ENCODE peak calls at places on chromosomes 2 and 18, in six cellular contexts. P is A549, G is GM12878, R is K562, V is HepG2, T is endothelial cell of umbilical vein. F is an unnamed sample.
A peak's percentile ranks its signal among the peaks of the same experiment; 100 is the strongest.

GRCh38 chr2:239399404-239399999 is 1.3 kb downstream of the HDAC4 start:
- DNase-seq in T (peak; percentile 36), P (peak; percentile 8), V (peak; percentile 75), R (peak; percentile 51), G (no peak), F (peak; percentile 51)

GRCh38 chr2:63059434-63060078 is 8.9 kb downstream of the OTX1 start:
- DNase-seq in V (no peak), G (no peak), P (no peak), T (no peak), R (no peak), F (no peak)

GRCh38 chr2:10009811-10010781 is 33.3 kb upstream of the KLF11 start:
- DNase-seq in V (no peak), T (no peak), G (no peak), P (no peak), R (no peak), F (no peak)

GRCh38 chr2:217970206-217970605 is 32.6 kb downstream of the TNS1 start:
- DNase-seq in P (no peak), V (no peak), G (no peak), R (no peak), T (no peak), F (no peak)

GRCh38 chr18:3340682-3341097 is 78.8 kb downstream of the MYL12B start:
- DNase-seq in G (no peak), V (no peak), R (peak; percentile 60), T (peak; percentile 48), P (no peak), F (no peak)

GRCh38 chr2:160522951-160523700 is 29.5 kb upstream of the RBMS1 start:
- DNase-seq in T (no peak), P (no peak), G (no peak), V (no peak), R (no peak), F (peak; percentile 41)

GRCh38 chr18:22563098-22563707 is 145.5 kb upstream of the CTAGE1 start:
- DNase-seq in V (peak; percentile 62), G (peak; percentile 3), P (peak; percentile 82), R (peak; percentile 78), T (peak; percentile 95), F (peak; percentile 69)

GRCh38 chr2:109330056-109330455 is 201.1 kb downstream of the SH3RF3 start:
- DNase-seq in T (no peak), P (no peak), G (no peak), V (no peak), R (no peak), F (no peak)

GRCh38 chr18:28728891-28729290 is 552.0 kb upstream of the CDH2 start:
- DNase-seq in T (no peak), G (no peak), P (no peak), V (no peak), R (no peak), F (no peak)

GRCh38 chr2:19349911-19350677 is 8.3 kb downstream of the OSR1 start:
- DNase-seq in G (no peak), R (peak; percentile 66), T (peak; percentile 63), V (peak; percentile 27), P (no peak), F (peak; percentile 50)

GRCh38 chr2:224987733-224988132 is 54.5 kb downstream of the DOCK10 start:
- DNase-seq in R (no peak), V (no peak), T (no peak), G (no peak), P (no peak), F (no peak)

GRCh38 chr2:119625226-119625625 is 53.8 kb upstream of the TMEM177 start:
- DNase-seq in P (no peak), T (no peak), R (no peak), G (no peak), V (no peak), F (no peak)

GRCh38 chr2:64599469-64599868 is 54.2 kb downstream of the SERTAD2 start:
- DNase-seq in R (peak; percentile 36), G (no peak), P (no peak), V (peak; percentile 23), T (peak; percentile 53), F (no peak)

GRCh38 chr2:118169359-118170005 is 81.2 kb downstream of the INSIG2 start:
- DNase-seq in R (no peak), G (no peak), P (no peak), T (no peak), V (no peak), F (no peak)

GRCh38 chr2:237149425-237149824 is 63.7 kb downstream of the COPS8 start:
- DNase-seq in P (no peak), T (no peak), G (no peak), R (no peak), V (no peak), F (no peak)

GRCh38 chr18:48319796-48320638 is 89.2 kb downstream of the ZBTB7C start:
- DNase-seq in G (no peak), R (no peak), T (no peak), P (no peak), V (no peak), F (no peak)

GRCh38 chr2:68824831-68825230 is 46.4 kb downstream of the BMP10 start:
- DNase-seq in G (no peak), V (no peak), T (no peak), P (no peak), R (no peak), F (no peak)

GRCh38 chr2:62265116-62265515 is 69.2 kb downstream of the B3GNT2 start:
- DNase-seq in T (no peak), R (no peak), G (no peak), P (no peak), V (no peak), F (peak; percentile 87)

GRCh38 chr2:4674007-4674406 is 970.6 kb downstream of the DCDC2C start:
- DNase-seq in G (no peak), V (no peak), R (no peak), P (no peak), T (no peak), F (peak; percentile 25)

GRCh38 chr2:239792649-239793010 is 232.5 kb downstream of the NDUFA10 start:
- DNase-seq in V (no peak), P (no peak), T (no peak), G (no peak), R (no peak), F (no peak)

GRCh38 chr2:26521054-26521912 is 43.4 kb upstream of the OTOF start:
- DNase-seq in V (peak; percentile 18), G (no peak), R (peak; percentile 70), T (no peak), P (peak; percentile 83), F (peak; percentile 60)

GRCh38 chr2:102094917-102095316 is 47.6 kb upstream of the IL1R1 start:
- DNase-seq in P (no peak), T (peak; percentile 72), G (no peak), R (peak; percentile 68), V (peak; percentile 82), F (peak; percentile 77)

GRCh38 chr2:26692814-26693286 is 328 bp downstream of the KCNK3 start:
- DNase-seq in P (no peak), G (no peak), T (peak; percentile 7), V (no peak), R (no peak), F (no peak)

GRCh38 chr2:239938651-239939486 is 86.3 kb downstream of the NDUFA10 start:
- DNase-seq in P (no peak), V (no peak), R (no peak), T (no peak), G (no peak), F (peak; percentile 95)

GRCh38 chr2:1749750-1750149 is 5.4 kb upstream of the PXDN start:
- DNase-seq in P (no peak), G (no peak), V (no peak), T (no peak), R (no peak), F (no peak)
- TF ChIP-seq MYC in P (no peak), G (no peak), V (no peak), T (no peak), R (no peak), F (no peak)

GRCh38 chr2:28602751-28603639 is 107.1 kb downstream of the PLB1 start:
- DNase-seq in T (peak; percentile 29), V (no peak), G (no peak), R (no peak), P (no peak), F (peak; percentile 82)
- TF ChIP-seq MYC in T (no peak), V (no peak), G (no peak), R (no peak), P (no peak), F (no peak)

DNA sequence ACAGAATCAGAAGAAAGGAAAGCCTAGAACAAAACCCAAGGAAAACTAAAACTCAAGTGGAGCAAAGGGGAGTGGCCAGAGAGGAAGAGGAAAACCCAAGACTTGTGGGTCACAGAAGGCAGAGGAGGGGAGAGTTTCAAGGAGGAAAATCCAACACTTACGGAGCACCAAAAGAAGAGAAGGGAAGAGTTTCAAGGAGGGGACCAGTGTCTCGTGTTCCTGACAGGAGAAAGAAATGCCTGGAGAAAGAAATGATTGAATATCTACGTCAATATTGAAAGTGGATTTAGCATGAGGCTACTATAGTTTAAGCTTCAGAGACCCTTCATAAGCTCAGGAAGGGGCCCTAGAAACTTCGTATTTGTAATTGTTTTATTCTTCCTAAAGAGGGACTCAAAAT is 1.4 kb upstream of the MFSD6 start:
- DNase-seq in V (no peak), G (no peak), T (no peak), R (no peak), P (no peak), F (no peak)
- TF ChIP-seq MYC in V (no peak), G (no peak), T (no peak), R (no peak), P (no peak), F (no peak)

GRCh38 chr2:133039531-133039930 is 369.5 kb upstream of the LYPD1 start:
- DNase-seq in G (no peak), V (no peak), T (no peak), P (no peak), R (no peak), F (no peak)

GRCh38 chr2:133040175-133040574 is 370.2 kb upstream of the LYPD1 start:
- DNase-seq in R (no peak), P (no peak), V (no peak), G (no peak), T (no peak), F (no peak)

GRCh38 chr2:133045787-133046186 is 375.8 kb upstream of the LYPD1 start:
- DNase-seq in V (no peak), R (no peak), P (no peak), G (no peak), T (no peak), F (no peak)

GRCh38 chr2:133044556-133044955 is 374.6 kb upstream of the LYPD1 start:
- DNase-seq in T (no peak), V (no peak), P (no peak), G (no peak), R (no peak), F (no peak)
- TF ChIP-seq MYC in T (no peak), V (no peak), P (no peak), G (no peak), R (no peak), F (no peak)

DNA sequence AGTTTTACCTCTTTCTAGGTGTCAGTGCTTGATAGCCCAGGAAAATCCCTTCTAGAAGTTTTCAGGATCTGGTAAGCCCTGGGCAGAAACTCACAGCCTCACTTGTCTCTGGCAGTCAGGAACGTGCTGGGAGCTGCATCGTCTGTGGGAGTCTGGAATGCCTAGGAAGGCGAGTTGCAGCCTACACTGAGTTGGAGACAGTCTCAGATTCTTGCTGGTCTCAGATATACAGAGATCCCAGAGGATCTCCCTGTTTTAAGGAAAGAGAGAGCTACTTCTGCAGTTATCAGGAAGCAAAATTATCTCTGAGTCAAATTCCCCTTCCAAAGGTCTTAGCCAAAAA is 104.4 kb upstream of the CDC42EP3 start:
- DNase-seq in T (no peak), V (no peak), G (no peak), P (no peak), R (no peak), F (no peak)
- TF ChIP-seq MYC in T (no peak), V (no peak), G (no peak), P (no peak), R (no peak), F (no peak)